ENCODE peak calls at places on chromosomes 12 and 14, in six cellular contexts. One of them, this sample, is unnamed.

GRCh38 chr12:47938594-47938993 is 24.8 kb upstream of the TMEM106C start:
- DNase-seq in CD4-positive, alpha-beta T cell: no peak
- DNase-seq in transverse colon: no peak
- DNase-seq in K562: no peak
- DNase-seq in A549: no peak
- DNase-seq in fibroblast of pulmonary artery: no peak
- DNase-seq in this sample: no peak

GRCh38 chr12:91181053-91181452 is 1.6 kb downstream of the DCN start:
- DNase-seq in transverse colon: no peak
- DNase-seq in fibroblast of pulmonary artery: peak
- DNase-seq in CD4-positive, alpha-beta T cell: no peak
- DNase-seq in K562: no peak
- DNase-seq in A549: no peak
- DNase-seq in this sample: no peak

GRCh38 chr12:45259732-45260480 is 44.0 kb downstream of the ANO6 start:
- DNase-seq in A549: no peak
- DNase-seq in fibroblast of pulmonary artery: peak
- DNase-seq in CD4-positive, alpha-beta T cell: no peak
- DNase-seq in K562: no peak
- DNase-seq in transverse colon: no peak
- DNase-seq in this sample: no peak

GRCh38 chr12:62934799-62935674 is at the start of gene PPM1H:
- DNase-seq in fibroblast of pulmonary artery: peak
- DNase-seq in A549: peak
- DNase-seq in K562: peak
- DNase-seq in CD4-positive, alpha-beta T cell: no peak
- DNase-seq in transverse colon: peak
- DNase-seq in this sample: peak

GRCh38 chr12:71955946-71956345 is 17.3 kb downstream of the TPH2 start:
- DNase-seq in A549: no peak
- DNase-seq in K562: no peak
- DNase-seq in fibroblast of pulmonary artery: no peak
- DNase-seq in CD4-positive, alpha-beta T cell: no peak
- DNase-seq in transverse colon: no peak
- DNase-seq in this sample: no peak

GRCh38 chr14:65080954-65081747 is 21.2 kb downstream of the MAX start:
- DNase-seq in K562: no peak
- DNase-seq in transverse colon: peak
- DNase-seq in A549: no peak
- DNase-seq in CD4-positive, alpha-beta T cell: no peak
- DNase-seq in fibroblast of pulmonary artery: no peak
- DNase-seq in this sample: no peak

GRCh38 chr14:23360496-23360895 is 4.5 kb downstream of the EFS start:
- DNase-seq in fibroblast of pulmonary artery: no peak
- DNase-seq in A549: peak
- DNase-seq in transverse colon: no peak
- DNase-seq in K562: peak
- DNase-seq in CD4-positive, alpha-beta T cell: no peak
- DNase-seq in this sample: peak

GRCh38 chr12:57621497-57622292 is 10.5 kb downstream of the ARHGEF25 start:
- DNase-seq in A549: peak
- DNase-seq in transverse colon: peak
- DNase-seq in K562: peak
- DNase-seq in CD4-positive, alpha-beta T cell: peak
- DNase-seq in fibroblast of pulmonary artery: no peak
- DNase-seq in this sample: peak

GRCh38 chr12:116939734-116940133 is 29.0 kb downstream of the FBXW8 start:
- DNase-seq in K562: no peak
- DNase-seq in fibroblast of pulmonary artery: no peak
- DNase-seq in CD4-positive, alpha-beta T cell: no peak
- DNase-seq in A549: no peak
- DNase-seq in transverse colon: no peak
- DNase-seq in this sample: no peak

GRCh38 chr14:34650786-34651584 is 21.0 kb upstream of the SNX6 start:
- DNase-seq in A549: peak
- DNase-seq in transverse colon: no peak
- DNase-seq in CD4-positive, alpha-beta T cell: no peak
- DNase-seq in fibroblast of pulmonary artery: peak
- DNase-seq in K562: no peak
- DNase-seq in this sample: no peak

GRCh38 chr14:89455412-89455811 is 38.4 kb upstream of the FOXN3 start:
- DNase-seq in fibroblast of pulmonary artery: no peak
- DNase-seq in transverse colon: peak
- DNase-seq in CD4-positive, alpha-beta T cell: no peak
- DNase-seq in A549: no peak
- DNase-seq in K562: peak
- DNase-seq in this sample: no peak

GRCh38 chr14:69077841-69078240 is 75.1 kb downstream of the DCAF5 start:
- DNase-seq in fibroblast of pulmonary artery: peak
- DNase-seq in K562: no peak
- DNase-seq in CD4-positive, alpha-beta T cell: no peak
- DNase-seq in A549: peak
- DNase-seq in transverse colon: no peak
- DNase-seq in this sample: no peak

GRCh38 chr12:113235976-113236375 is 14.7 kb downstream of the TPCN1 start:
- DNase-seq in K562: no peak
- DNase-seq in CD4-positive, alpha-beta T cell: no peak
- DNase-seq in fibroblast of pulmonary artery: no peak
- DNase-seq in transverse colon: no peak
- DNase-seq in A549: no peak
- DNase-seq in this sample: no peak

GRCh38 chr12:71693126-71693525 is 7.2 kb downstream of the TMEM19 start:
- DNase-seq in A549: no peak
- DNase-seq in fibroblast of pulmonary artery: no peak
- DNase-seq in transverse colon: peak
- DNase-seq in CD4-positive, alpha-beta T cell: no peak
- DNase-seq in K562: no peak
- DNase-seq in this sample: no peak

GRCh38 chr14:50875359-50876090 is 3.7 kb downstream of the ABHD12B start:
- DNase-seq in K562: no peak
- DNase-seq in transverse colon: no peak
- DNase-seq in CD4-positive, alpha-beta T cell: peak
- DNase-seq in fibroblast of pulmonary artery: no peak
- DNase-seq in A549: no peak
- DNase-seq in this sample: no peak

GRCh38 chr14:95698287-95698686 is 12.1 kb downstream of the TCL1B start:
- DNase-seq in transverse colon: no peak
- DNase-seq in A549: no peak
- DNase-seq in K562: no peak
- DNase-seq in fibroblast of pulmonary artery: no peak
- DNase-seq in CD4-positive, alpha-beta T cell: no peak
- DNase-seq in this sample: no peak

GRCh38 chr14:69694730-69695663 is 71.9 kb upstream of the SRSF5 start:
- DNase-seq in K562: no peak
- DNase-seq in A549: no peak
- DNase-seq in CD4-positive, alpha-beta T cell: no peak
- DNase-seq in fibroblast of pulmonary artery: peak
- DNase-seq in transverse colon: no peak
- DNase-seq in this sample: no peak

GRCh38 chr12:53499261-53500118 is at the start of gene MAP3K12:
- DNase-seq in transverse colon: peak
- DNase-seq in A549: peak
- DNase-seq in fibroblast of pulmonary artery: peak
- DNase-seq in K562: peak
- DNase-seq in CD4-positive, alpha-beta T cell: peak
- DNase-seq in this sample: peak

GRCh38 chr12:131438874-131439273 is 272.0 kb upstream of the SFSWAP start:
- DNase-seq in A549: no peak
- DNase-seq in fibroblast of pulmonary artery: no peak
- DNase-seq in transverse colon: no peak
- DNase-seq in CD4-positive, alpha-beta T cell: no peak
- DNase-seq in K562: peak
- DNase-seq in this sample: no peak

GRCh38 chr14:55911794-55912193 is 206.4 kb upstream of the PELI2 start:
- DNase-seq in A549: no peak
- DNase-seq in transverse colon: no peak
- DNase-seq in K562: no peak
- DNase-seq in CD4-positive, alpha-beta T cell: no peak
- DNase-seq in fibroblast of pulmonary artery: no peak
- DNase-seq in this sample: no peak

GRCh38 chr14:103697601-103698379 is 17.5 kb downstream of the XRCC3 start:
- DNase-seq in K562: no peak
- DNase-seq in CD4-positive, alpha-beta T cell: no peak
- DNase-seq in A549: no peak
- DNase-seq in fibroblast of pulmonary artery: no peak
- DNase-seq in transverse colon: no peak
- DNase-seq in this sample: peak

GRCh38 chr14:73238262-73238852 is 1.1 kb downstream of the PAPLN start:
- DNase-seq in K562: no peak
- DNase-seq in A549: peak
- DNase-seq in transverse colon: no peak
- DNase-seq in CD4-positive, alpha-beta T cell: no peak
- DNase-seq in fibroblast of pulmonary artery: peak
- DNase-seq in this sample: no peak

GRCh38 chr12:18703326-18703725 is 34.5 kb downstream of the PLCZ1 start:
- DNase-seq in A549: no peak
- DNase-seq in transverse colon: no peak
- DNase-seq in K562: no peak
- DNase-seq in CD4-positive, alpha-beta T cell: no peak
- DNase-seq in fibroblast of pulmonary artery: no peak
- DNase-seq in this sample: no peak

GRCh38 chr12:90611048-90611447 is 343.9 kb downstream of the CCER1 start:
- DNase-seq in K562: no peak
- DNase-seq in fibroblast of pulmonary artery: no peak
- DNase-seq in A549: no peak
- DNase-seq in transverse colon: no peak
- DNase-seq in CD4-positive, alpha-beta T cell: no peak
- DNase-seq in this sample: no peak

GRCh38 chr12:41213648-41214047 is 25.5 kb downstream of the PDZRN4 start:
- DNase-seq in A549: no peak
- DNase-seq in transverse colon: no peak
- DNase-seq in K562: no peak
- DNase-seq in CD4-positive, alpha-beta T cell: no peak
- DNase-seq in fibroblast of pulmonary artery: no peak
- DNase-seq in this sample: no peak

GRCh38 chr12:25975682-25976081 is 17.2 kb downstream of the RASSF8 start:
- DNase-seq in CD4-positive, alpha-beta T cell: no peak
- DNase-seq in K562: no peak
- DNase-seq in fibroblast of pulmonary artery: no peak
- DNase-seq in A549: no peak
- DNase-seq in transverse colon: no peak
- DNase-seq in this sample: no peak

GRCh38 chr12:3275171-3276041 is 198.2 kb downstream of the TSPAN9 start:
- DNase-seq in transverse colon: peak
- DNase-seq in CD4-positive, alpha-beta T cell: peak
- DNase-seq in A549: peak
- DNase-seq in fibroblast of pulmonary artery: peak
- DNase-seq in K562: peak
- DNase-seq in this sample: peak

GRCh38 chr14:101254805-101255764 is 306.2 kb upstream of the DIO3 start:
- DNase-seq in transverse colon: no peak
- DNase-seq in CD4-positive, alpha-beta T cell: no peak
- DNase-seq in A549: no peak
- DNase-seq in K562: no peak
- DNase-seq in fibroblast of pulmonary artery: peak
- DNase-seq in this sample: no peak
- TF ChIP-seq CTCF in transverse colon: no peak
- TF ChIP-seq CTCF in CD4-positive, alpha-beta T cell: no peak
- TF ChIP-seq CTCF in A549: no peak
- TF ChIP-seq CTCF in K562: no peak
- TF ChIP-seq CTCF in fibroblast of pulmonary artery: no peak
- TF ChIP-seq CTCF in this sample: no peak

GRCh38 chr12:69563166-69563762 is 22.0 kb upstream of the CCT2 start:
- DNase-seq in CD4-positive, alpha-beta T cell: no peak
- DNase-seq in A549: no peak
- DNase-seq in fibroblast of pulmonary artery: no peak
- DNase-seq in transverse colon: no peak
- DNase-seq in K562: no peak
- DNase-seq in this sample: no peak

GRCh38 chr12:69569236-69569635 is 16.0 kb upstream of the CCT2 start:
- DNase-seq in K562: no peak
- DNase-seq in fibroblast of pulmonary artery: no peak
- DNase-seq in A549: no peak
- DNase-seq in CD4-positive, alpha-beta T cell: no peak
- DNase-seq in transverse colon: no peak
- DNase-seq in this sample: no peak

GRCh38 chr12:69570000-69570516 is 15.2 kb upstream of the CCT2 start:
- DNase-seq in fibroblast of pulmonary artery: peak
- DNase-seq in K562: no peak
- DNase-seq in CD4-positive, alpha-beta T cell: no peak
- DNase-seq in A549: peak
- DNase-seq in transverse colon: no peak
- DNase-seq in this sample: no peak

GRCh38 chr12:69570545-69571399 is 14.5 kb upstream of the CCT2 start:
- DNase-seq in CD4-positive, alpha-beta T cell: peak
- DNase-seq in transverse colon: peak
- DNase-seq in A549: peak
- DNase-seq in K562: peak
- DNase-seq in fibroblast of pulmonary artery: peak
- DNase-seq in this sample: no peak

GRCh38 chr12:69566603-69567002 is 18.7 kb upstream of the CCT2 start:
- DNase-seq in transverse colon: no peak
- DNase-seq in CD4-positive, alpha-beta T cell: no peak
- DNase-seq in A549: no peak
- DNase-seq in fibroblast of pulmonary artery: no peak
- DNase-seq in K562: no peak
- DNase-seq in this sample: no peak
- TF ChIP-seq CTCF in transverse colon: no peak
- TF ChIP-seq CTCF in CD4-positive, alpha-beta T cell: no peak
- TF ChIP-seq CTCF in A549: no peak
- TF ChIP-seq CTCF in fibroblast of pulmonary artery: peak
- TF ChIP-seq CTCF in K562: peak
- TF ChIP-seq CTCF in this sample: no peak

DNA sequence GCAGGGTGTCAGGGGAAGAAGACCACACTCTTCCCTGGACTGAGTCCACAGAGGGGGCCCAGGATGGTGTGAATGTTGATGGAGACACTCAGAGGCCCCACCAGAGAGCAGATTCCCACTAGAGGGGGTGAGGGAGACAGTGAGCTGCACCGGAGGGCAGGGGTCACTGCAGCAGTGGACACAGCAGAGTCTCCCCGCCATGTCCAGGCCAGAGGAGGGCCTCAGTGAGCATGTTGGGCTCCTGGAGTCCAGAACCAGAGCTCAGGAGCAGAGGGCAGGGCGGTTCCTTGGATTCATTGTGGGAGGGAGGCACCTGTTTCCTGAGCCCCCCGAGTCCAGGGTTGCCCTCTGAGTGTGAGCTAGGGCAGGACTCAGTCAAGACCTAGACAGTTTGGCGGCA is 1.8 kb upstream of the KRT82 start:
- DNase-seq in fibroblast of pulmonary artery: no peak
- DNase-seq in A549: no peak
- DNase-seq in K562: peak
- DNase-seq in CD4-positive, alpha-beta T cell: no peak
- DNase-seq in transverse colon: no peak
- DNase-seq in this sample: peak
- TF ChIP-seq CTCF in fibroblast of pulmonary artery: peak
- TF ChIP-seq CTCF in A549: no peak
- TF ChIP-seq CTCF in K562: peak
- TF ChIP-seq CTCF in CD4-positive, alpha-beta T cell: no peak
- TF ChIP-seq CTCF in transverse colon: no peak
- TF ChIP-seq CTCF in this sample: no peak

DNA sequence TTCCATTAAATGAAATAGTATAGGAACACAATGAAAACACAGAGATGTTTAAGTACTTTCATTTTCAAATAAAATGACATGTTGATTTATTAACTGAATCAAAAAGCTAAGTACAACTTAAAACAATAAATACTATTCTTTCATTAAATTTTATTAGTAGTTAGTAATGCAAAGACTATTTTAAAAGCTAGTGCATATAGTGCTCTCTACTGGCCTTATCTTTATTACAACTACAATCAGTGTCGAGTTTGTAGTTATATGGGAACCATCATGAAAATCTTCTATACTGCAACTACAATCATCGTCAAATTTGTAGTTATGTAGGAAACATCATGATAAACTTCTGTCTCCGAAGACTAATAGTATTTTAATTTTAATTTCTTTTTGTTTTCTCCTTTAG is 8.9 kb upstream of the LIN7A start:
- DNase-seq in transverse colon: no peak
- DNase-seq in CD4-positive, alpha-beta T cell: no peak
- DNase-seq in A549: no peak
- DNase-seq in fibroblast of pulmonary artery: peak
- DNase-seq in K562: no peak
- DNase-seq in this sample: no peak
- TF ChIP-seq CTCF in transverse colon: no peak
- TF ChIP-seq CTCF in CD4-positive, alpha-beta T cell: no peak
- TF ChIP-seq CTCF in A549: no peak
- TF ChIP-seq CTCF in fibroblast of pulmonary artery: peak
- TF ChIP-seq CTCF in K562: no peak
- TF ChIP-seq CTCF in this sample: no peak

This sample was measured in left lung.